ENCODE peak calls at places on chromosomes 16 and 17, in seven cellular contexts. One of them, this sample, is unnamed.

GRCh38 chr16:2584742-2585650 is 47.2 kb downstream of the PDPK1 start:
- DNase-seq in foreskin fibroblast: no peak
- DNase-seq in iris pigment epithelial cell: peak
- DNase-seq in stimulated activated naive CD8-positive, alpha-beta T cell treated with anti-CD3 and anti-CD28 coated beads, Interleukin-15, amount 100 ng/mL, for 72 hours: no peak
- DNase-seq in T-helper 2 cell: no peak
- DNase-seq in EH: no peak
- DNase-seq in neural progenitor cell: no peak
- DNase-seq in this sample: no peak

GRCh38 chr16:17845031-17845430 is 374.3 kb upstream of the XYLT1 start:
- DNase-seq in foreskin fibroblast: no peak
- DNase-seq in iris pigment epithelial cell: no peak
- DNase-seq in stimulated activated naive CD8-positive, alpha-beta T cell treated with anti-CD3 and anti-CD28 coated beads, Interleukin-15, amount 100 ng/mL, for 72 hours: no peak
- DNase-seq in T-helper 2 cell: no peak
- DNase-seq in EH: no peak
- DNase-seq in neural progenitor cell: no peak
- DNase-seq in this sample: no peak

GRCh38 chr16:276360-277077 is 775 bp upstream of the RGS11 start:
- DNase-seq in foreskin fibroblast: no peak
- DNase-seq in iris pigment epithelial cell: no peak
- DNase-seq in stimulated activated naive CD8-positive, alpha-beta T cell treated with anti-CD3 and anti-CD28 coated beads, Interleukin-15, amount 100 ng/mL, for 72 hours: no peak
- DNase-seq in T-helper 2 cell: no peak
- DNase-seq in EH: no peak
- DNase-seq in neural progenitor cell: no peak
- DNase-seq in this sample: no peak

GRCh38 chr17:30236807-30237206 is 1.3 kb upstream of the SLC6A4 start:
- DNase-seq in foreskin fibroblast: no peak
- DNase-seq in iris pigment epithelial cell: peak
- DNase-seq in stimulated activated naive CD8-positive, alpha-beta T cell treated with anti-CD3 and anti-CD28 coated beads, Interleukin-15, amount 100 ng/mL, for 72 hours: no peak
- DNase-seq in T-helper 2 cell: no peak
- DNase-seq in EH: peak
- DNase-seq in neural progenitor cell: peak
- DNase-seq in this sample: no peak

GRCh38 chr17:48605991-48606891 is 1.5 kb upstream of the HOXB6 start:
- DNase-seq in foreskin fibroblast: no peak
- DNase-seq in iris pigment epithelial cell: no peak
- DNase-seq in stimulated activated naive CD8-positive, alpha-beta T cell treated with anti-CD3 and anti-CD28 coated beads, Interleukin-15, amount 100 ng/mL, for 72 hours: no peak
- DNase-seq in T-helper 2 cell: no peak
- DNase-seq in EH: no peak
- DNase-seq in neural progenitor cell: peak
- DNase-seq in this sample: no peak

GRCh38 chr16:68445458-68445857 is 2.9 kb downstream of the SMPD3 start:
- DNase-seq in foreskin fibroblast: no peak
- DNase-seq in iris pigment epithelial cell: peak
- DNase-seq in stimulated activated naive CD8-positive, alpha-beta T cell treated with anti-CD3 and anti-CD28 coated beads, Interleukin-15, amount 100 ng/mL, for 72 hours: peak
- DNase-seq in T-helper 2 cell: peak
- DNase-seq in EH: peak
- DNase-seq in neural progenitor cell: peak
- DNase-seq in this sample: peak

GRCh38 chr17:52709724-52710123 is 551.2 kb upstream of the CA10 start:
- DNase-seq in foreskin fibroblast: no peak
- DNase-seq in iris pigment epithelial cell: no peak
- DNase-seq in stimulated activated naive CD8-positive, alpha-beta T cell treated with anti-CD3 and anti-CD28 coated beads, Interleukin-15, amount 100 ng/mL, for 72 hours: no peak
- DNase-seq in T-helper 2 cell: no peak
- DNase-seq in EH: no peak
- DNase-seq in neural progenitor cell: no peak
- DNase-seq in this sample: no peak

GRCh38 chr17:41975099-41976083 is 8.8 kb downstream of the CNP start:
- DNase-seq in foreskin fibroblast: peak
- DNase-seq in iris pigment epithelial cell: no peak
- DNase-seq in stimulated activated naive CD8-positive, alpha-beta T cell treated with anti-CD3 and anti-CD28 coated beads, Interleukin-15, amount 100 ng/mL, for 72 hours: no peak
- DNase-seq in T-helper 2 cell: no peak
- DNase-seq in EH: peak
- DNase-seq in neural progenitor cell: no peak
- DNase-seq in this sample: no peak

GRCh38 chr16:67933805-67934204 is 2.1 kb upstream of the CTRL start:
- DNase-seq in foreskin fibroblast: no peak
- DNase-seq in iris pigment epithelial cell: no peak
- DNase-seq in stimulated activated naive CD8-positive, alpha-beta T cell treated with anti-CD3 and anti-CD28 coated beads, Interleukin-15, amount 100 ng/mL, for 72 hours: no peak
- DNase-seq in T-helper 2 cell: no peak
- DNase-seq in EH: no peak
- DNase-seq in neural progenitor cell: no peak
- DNase-seq in this sample: no peak

GRCh38 chr16:867421-868385 is 67.2 kb upstream of the GNG13 start:
- DNase-seq in foreskin fibroblast: no peak
- DNase-seq in iris pigment epithelial cell: no peak
- DNase-seq in stimulated activated naive CD8-positive, alpha-beta T cell treated with anti-CD3 and anti-CD28 coated beads, Interleukin-15, amount 100 ng/mL, for 72 hours: no peak
- DNase-seq in T-helper 2 cell: no peak
- DNase-seq in EH: no peak
- DNase-seq in neural progenitor cell: no peak
- DNase-seq in this sample: no peak

GRCh38 chr17:69208640-69209039 is 20.0 kb downstream of the ABCA10 start:
- DNase-seq in foreskin fibroblast: no peak
- DNase-seq in iris pigment epithelial cell: no peak
- DNase-seq in stimulated activated naive CD8-positive, alpha-beta T cell treated with anti-CD3 and anti-CD28 coated beads, Interleukin-15, amount 100 ng/mL, for 72 hours: no peak
- DNase-seq in T-helper 2 cell: no peak
- DNase-seq in EH: no peak
- DNase-seq in neural progenitor cell: no peak
- DNase-seq in this sample: no peak

GRCh38 chr17:61470530-61471136 is 18.4 kb downstream of the TBX4 start:
- DNase-seq in foreskin fibroblast: no peak
- DNase-seq in iris pigment epithelial cell: no peak
- DNase-seq in stimulated activated naive CD8-positive, alpha-beta T cell treated with anti-CD3 and anti-CD28 coated beads, Interleukin-15, amount 100 ng/mL, for 72 hours: no peak
- DNase-seq in T-helper 2 cell: no peak
- DNase-seq in EH: no peak
- DNase-seq in neural progenitor cell: no peak
- DNase-seq in this sample: no peak

GRCh38 chr16:73887895-73888294 is 408.7 kb upstream of the PSMD7 start:
- DNase-seq in foreskin fibroblast: no peak
- DNase-seq in iris pigment epithelial cell: no peak
- DNase-seq in stimulated activated naive CD8-positive, alpha-beta T cell treated with anti-CD3 and anti-CD28 coated beads, Interleukin-15, amount 100 ng/mL, for 72 hours: no peak
- DNase-seq in T-helper 2 cell: no peak
- DNase-seq in EH: no peak
- DNase-seq in neural progenitor cell: no peak
- DNase-seq in this sample: no peak

GRCh38 chr17:6786618-6787017 is 10.6 kb downstream of the FBXO39 start:
- DNase-seq in foreskin fibroblast: peak
- DNase-seq in iris pigment epithelial cell: peak
- DNase-seq in stimulated activated naive CD8-positive, alpha-beta T cell treated with anti-CD3 and anti-CD28 coated beads, Interleukin-15, amount 100 ng/mL, for 72 hours: no peak
- DNase-seq in T-helper 2 cell: no peak
- DNase-seq in EH: peak
- DNase-seq in neural progenitor cell: no peak
- DNase-seq in this sample: no peak

GRCh38 chr17:28878981-28879380 is 18.6 kb downstream of the FLOT2 start:
- DNase-seq in foreskin fibroblast: peak
- DNase-seq in iris pigment epithelial cell: peak
- DNase-seq in stimulated activated naive CD8-positive, alpha-beta T cell treated with anti-CD3 and anti-CD28 coated beads, Interleukin-15, amount 100 ng/mL, for 72 hours: no peak
- DNase-seq in T-helper 2 cell: no peak
- DNase-seq in EH: peak
- DNase-seq in neural progenitor cell: peak
- DNase-seq in this sample: no peak

GRCh38 chr17:63440127-63440769 is 5.9 kb downstream of the CYB561 start:
- DNase-seq in foreskin fibroblast: no peak
- DNase-seq in iris pigment epithelial cell: no peak
- DNase-seq in stimulated activated naive CD8-positive, alpha-beta T cell treated with anti-CD3 and anti-CD28 coated beads, Interleukin-15, amount 100 ng/mL, for 72 hours: no peak
- DNase-seq in T-helper 2 cell: peak
- DNase-seq in EH: no peak
- DNase-seq in neural progenitor cell: no peak
- DNase-seq in this sample: no peak

GRCh38 chr17:58755577-58756245 is at the start of gene PPM1E:
- DNase-seq in foreskin fibroblast: peak
- DNase-seq in iris pigment epithelial cell: peak
- DNase-seq in stimulated activated naive CD8-positive, alpha-beta T cell treated with anti-CD3 and anti-CD28 coated beads, Interleukin-15, amount 100 ng/mL, for 72 hours: peak
- DNase-seq in T-helper 2 cell: peak
- DNase-seq in EH: peak
- DNase-seq in neural progenitor cell: peak
- DNase-seq in this sample: no peak

GRCh38 chr16:49528564-49529150 is 155.1 kb downstream of the C16orf78 start:
- DNase-seq in foreskin fibroblast: no peak
- DNase-seq in iris pigment epithelial cell: peak
- DNase-seq in stimulated activated naive CD8-positive, alpha-beta T cell treated with anti-CD3 and anti-CD28 coated beads, Interleukin-15, amount 100 ng/mL, for 72 hours: no peak
- DNase-seq in T-helper 2 cell: no peak
- DNase-seq in EH: peak
- DNase-seq in neural progenitor cell: no peak
- DNase-seq in this sample: no peak

GRCh38 chr16:50598256-50598894 is 50.2 kb downstream of the NKD1 start:
- DNase-seq in foreskin fibroblast: no peak
- DNase-seq in iris pigment epithelial cell: no peak
- DNase-seq in stimulated activated naive CD8-positive, alpha-beta T cell treated with anti-CD3 and anti-CD28 coated beads, Interleukin-15, amount 100 ng/mL, for 72 hours: no peak
- DNase-seq in T-helper 2 cell: no peak
- DNase-seq in EH: no peak
- DNase-seq in neural progenitor cell: no peak
- DNase-seq in this sample: no peak

GRCh38 chr16:13471036-13471435 is 448.9 kb upstream of the ERCC4 start:
- DNase-seq in foreskin fibroblast: no peak
- DNase-seq in iris pigment epithelial cell: no peak
- DNase-seq in stimulated activated naive CD8-positive, alpha-beta T cell treated with anti-CD3 and anti-CD28 coated beads, Interleukin-15, amount 100 ng/mL, for 72 hours: no peak
- DNase-seq in T-helper 2 cell: no peak
- DNase-seq in EH: no peak
- DNase-seq in neural progenitor cell: peak
- DNase-seq in this sample: no peak

GRCh38 chr16:55655381-55655708 is 443 bp upstream of the SLC6A2 start:
- DNase-seq in foreskin fibroblast: no peak
- DNase-seq in iris pigment epithelial cell: no peak
- DNase-seq in stimulated activated naive CD8-positive, alpha-beta T cell treated with anti-CD3 and anti-CD28 coated beads, Interleukin-15, amount 100 ng/mL, for 72 hours: no peak
- DNase-seq in T-helper 2 cell: no peak
- DNase-seq in EH: no peak
- DNase-seq in neural progenitor cell: no peak
- DNase-seq in this sample: no peak

GRCh38 chr16:19505600-19506303 is 16.1 kb downstream of the GDE1 start:
- DNase-seq in foreskin fibroblast: peak
- DNase-seq in iris pigment epithelial cell: peak
- DNase-seq in stimulated activated naive CD8-positive, alpha-beta T cell treated with anti-CD3 and anti-CD28 coated beads, Interleukin-15, amount 100 ng/mL, for 72 hours: no peak
- DNase-seq in T-helper 2 cell: no peak
- DNase-seq in EH: peak
- DNase-seq in neural progenitor cell: no peak
- DNase-seq in this sample: no peak

GRCh38 chr17:38908676-38909181 is 16.7 kb upstream of the LASP1NB start:
- DNase-seq in foreskin fibroblast: no peak
- DNase-seq in iris pigment epithelial cell: no peak
- DNase-seq in stimulated activated naive CD8-positive, alpha-beta T cell treated with anti-CD3 and anti-CD28 coated beads, Interleukin-15, amount 100 ng/mL, for 72 hours: no peak
- DNase-seq in T-helper 2 cell: no peak
- DNase-seq in EH: no peak
- DNase-seq in neural progenitor cell: no peak
- DNase-seq in this sample: no peak